ENCODE peak calls at places on chromosomes 11 and 22, in ten cellular contexts. G, P, J, E, D, M, R, U, K and C are unnamed samples.

GRCh38 chr11:2211113-2211971 is 39.7 kb upstream of the TH start:
- DNase-seq in G (no peak), P (peak; percentile 85), J (no peak), E (no peak), D (no peak), M (no peak), R (no peak), U (no peak), K (peak; percentile 78), C (peak; percentile 99)

GRCh38 chr11:66981976-66982578 is 7.0 kb downstream of the C11orf86 start:
- DNase-seq in G (peak; percentile 95), P (peak; percentile 93), J (peak; percentile 85), E (no peak), D (peak; percentile 86), M (peak; percentile 86), R (peak; percentile 78), U (peak; percentile 99), K (peak; percentile 97), C (peak; percentile 83)

GRCh38 chr11:125514336-125515101 is 18.5 kb upstream of the FEZ1 start:
- DNase-seq in G (peak; percentile 32), P (no peak), J (no peak), E (peak; percentile 19), D (no peak), M (peak; percentile 100), R (no peak), U (peak; percentile 65), K (peak; percentile 54), C (peak; percentile 52)

GRCh38 chr22:19889951-19890350 is 35.3 kb upstream of the GNB1L start:
- DNase-seq in G (no peak), P (peak; percentile 39), J (no peak), E (no peak), D (no peak), M (no peak), R (no peak), U (no peak), K (no peak), C (no peak)

GRCh38 chr11:66953431-66953833 is 4.8 kb downstream of the PC start:
- DNase-seq in G (no peak), P (no peak), J (no peak), E (no peak), D (no peak), M (no peak), R (no peak), U (no peak), K (no peak), C (no peak)

GRCh38 chr22:19397729-19398094 is 33.8 kb downstream of the HIRA start:
- DNase-seq in G (no peak), P (peak; percentile 8), J (no peak), E (no peak), D (no peak), M (no peak), R (no peak), U (no peak), K (no peak), C (no peak)

GRCh38 chr22:27311666-27312566 is 489.6 kb downstream of the MN1 start:
- DNase-seq in G (no peak), P (no peak), J (no peak), E (no peak), D (peak; percentile 29), M (no peak), R (no peak), U (no peak), K (peak; percentile 33), C (no peak)

GRCh38 chr11:65778901-65779668 is 1.7 kb downstream of the AP5B1 start:
- DNase-seq in G (no peak), P (peak; percentile 74), J (no peak), E (no peak), D (no peak), M (no peak), R (no peak), U (no peak), K (peak; percentile 17), C (no peak)